ENCODE peak calls at places on chromosomes 6 and 20, in eight cellular contexts. G is fibroblast of mammary gland, P is psoas muscle, H is AG09309, U is astrocyte, D is type B pancreatic cell, L is coronary artery, C is progenitor cell of endocrine pancreas. M is an unnamed sample.
A peak's percentile ranks its signal among the peaks of the same experiment; 100 is the strongest.

GRCh38 chr6:88982720-88983119 is 19.3 kb upstream of the RNGTT start:
- DNase-seq in D (no peak), C (no peak), U (peak; percentile 79), G (peak; percentile 94), P (peak; percentile 37), H (peak; percentile 72), L (no peak), M (peak; percentile 65)

GRCh38 chr6:155894262-155894661 is 438.6 kb upstream of the NOX3 start:
- DNase-seq in G (no peak), D (no peak), P (no peak), H (no peak), U (no peak), C (no peak), L (no peak), M (no peak)

GRCh38 chr20:36654506-36654905 is 8.5 kb upstream of the SLA2 start:
- DNase-seq in H (no peak), L (no peak), D (no peak), U (no peak), G (no peak), P (no peak), C (no peak), M (no peak)

GRCh38 chr20:36062799-36063198 is 91.7 kb upstream of the EPB41L1 start:
- DNase-seq in G (peak; percentile 50), L (no peak), D (no peak), H (no peak), U (no peak), C (no peak), P (no peak), M (no peak)

GRCh38 chr6:142757827-142758226 is 187.1 kb downstream of the HIVEP2 start:
- DNase-seq in L (no peak), P (no peak), G (no peak), C (no peak), H (no peak), U (no peak), D (no peak), M (no peak)

GRCh38 chr20:44736170-44737021 is 9.3 kb upstream of the KCNK15 start:
- DNase-seq in L (no peak), P (no peak), H (no peak), D (no peak), G (peak; percentile 94), U (peak; percentile 70), C (no peak), M (peak; percentile 39)

GRCh38 chr6:2132416-2132815 is 113.0 kb downstream of the GMDS start:
- DNase-seq in D (no peak), G (peak; percentile 27), H (no peak), L (no peak), C (no peak), U (peak; percentile 26), P (no peak), M (no peak)

GRCh38 chr6:133817460-133818047 is 71.4 kb upstream of the TCF21 start:
- DNase-seq in D (no peak), G (no peak), C (peak; percentile 11), H (no peak), P (no peak), U (no peak), L (no peak), M (no peak)

GRCh38 chr6:34112102-34112501 is 33.8 kb downstream of the GRM4 start:
- DNase-seq in C (no peak), G (no peak), D (no peak), H (no peak), U (no peak), L (no peak), P (no peak), M (no peak)

GRCh38 chr6:22368794-22369193 is 72.0 kb upstream of the PRL start:
- DNase-seq in P (no peak), C (no peak), U (peak; percentile 36), L (no peak), D (no peak), H (no peak), G (no peak), M (no peak)

GRCh38 chr6:56668158-56668557 is 25.5 kb upstream of the DST start:
- DNase-seq in D (no peak), L (no peak), C (no peak), P (no peak), H (no peak), U (no peak), G (no peak), M (no peak)

GRCh38 chr6:56669585-56669984 is 26.9 kb upstream of the DST start:
- DNase-seq in G (no peak), L (no peak), D (no peak), U (no peak), H (no peak), P (no peak), C (no peak), M (no peak)

GRCh38 chr6:56669041-56669440 is 26.4 kb upstream of the DST start:
- DNase-seq in P (no peak), H (no peak), C (no peak), G (no peak), U (no peak), L (no peak), D (no peak), M (no peak)

GRCh38 chr6:56671651-56672461 is 29.2 kb upstream of the DST start:
- DNase-seq in D (no peak), U (peak; percentile 32), C (no peak), G (peak; percentile 33), H (no peak), P (peak; percentile 39), L (peak; percentile 72), M (no peak)

GRCh38 chr6:56671160-56671559 is 28.5 kb upstream of the DST start:
- DNase-seq in G (no peak), P (no peak), L (no peak), D (no peak), U (no peak), C (no peak), H (no peak), M (no peak)
- TF ChIP-seq CTCF in G (no peak), P (no peak), L (no peak), D (no peak), U (no peak), C (no peak), H (no peak), M (no peak)

GRCh38 chr6:3411967-3412778 is 44.7 kb downstream of the SLC22A23 start:
- DNase-seq in D (no peak), P (no peak), L (no peak), C (no peak), U (no peak), G (no peak), H (no peak), M (no peak)
- TF ChIP-seq CTCF in D (no peak), P (no peak), L (no peak), C (no peak), U (no peak), G (no peak), H (no peak), M (no peak)

GRCh38 chr20:39070484-39071231 is 108.5 kb downstream of the DHX35 start:
- DNase-seq in L (no peak), C (no peak), U (peak; percentile 54), P (no peak), H (peak; percentile 46), G (peak; percentile 63), D (no peak), M (peak; percentile 20)

GRCh38 chr20:39067526-39068216 is 105.5 kb downstream of the DHX35 start:
- DNase-seq in D (no peak), C (no peak), H (no peak), U (peak; percentile 10), L (no peak), P (no peak), G (peak; percentile 88), M (no peak)

GRCh38 chr20:39072132-39072531 is 110.0 kb downstream of the DHX35 start:
- DNase-seq in L (no peak), H (no peak), P (no peak), D (no peak), G (no peak), C (no peak), U (no peak), M (no peak)

GRCh38 chr20:39069976-39070375 is 107.8 kb downstream of the DHX35 start:
- DNase-seq in G (peak; percentile 7), P (no peak), L (no peak), H (no peak), U (no peak), D (no peak), C (no peak), M (no peak)

GRCh38 chr20:39066464-39066863 is 104.3 kb downstream of the DHX35 start:
- DNase-seq in P (no peak), D (no peak), U (no peak), L (no peak), G (no peak), C (peak; percentile 31), H (no peak), M (no peak)
- TF ChIP-seq CTCF in P (no peak), D (peak; percentile 66), U (no peak), L (no peak), G (no peak), C (peak; percentile 55), H (no peak), M (no peak)

DNA sequence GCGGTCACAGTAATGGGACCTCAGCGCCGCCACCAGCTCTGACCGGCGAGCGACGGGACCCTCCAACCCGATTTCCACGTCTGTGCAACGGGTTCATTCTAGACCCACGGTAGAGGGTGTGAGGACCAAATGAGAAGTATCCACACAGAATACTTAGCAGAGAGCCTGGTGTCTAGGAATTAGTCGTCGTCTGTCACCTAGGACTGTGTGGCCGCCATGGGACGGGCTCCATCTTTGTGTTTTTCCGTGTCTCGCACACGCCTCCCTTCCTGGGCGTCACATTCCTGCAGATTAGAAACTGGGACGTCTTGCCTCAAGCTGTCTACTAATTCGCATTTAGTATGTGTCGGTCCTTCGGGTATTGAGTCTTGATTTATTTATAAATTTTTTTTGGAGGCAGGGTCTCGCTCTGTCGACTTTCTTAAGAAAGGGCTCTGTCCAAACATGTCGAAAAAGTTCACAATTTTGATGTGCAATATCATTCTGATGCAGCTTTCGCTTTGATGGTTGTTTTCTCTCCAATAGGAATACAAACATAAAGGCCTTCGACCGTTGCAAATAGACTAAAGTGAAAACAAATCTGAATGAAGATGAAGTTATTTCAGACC is 562 bp downstream of the MGME1 start:
- DNase-seq in H (no peak), U (no peak), C (no peak), G (no peak), D (no peak), L (no peak), P (peak; percentile 40), M (no peak)
- TF ChIP-seq CTCF in H (no peak), U (no peak), C (no peak), G (no peak), D (no peak), L (no peak), P (no peak), M (no peak)

DNA sequence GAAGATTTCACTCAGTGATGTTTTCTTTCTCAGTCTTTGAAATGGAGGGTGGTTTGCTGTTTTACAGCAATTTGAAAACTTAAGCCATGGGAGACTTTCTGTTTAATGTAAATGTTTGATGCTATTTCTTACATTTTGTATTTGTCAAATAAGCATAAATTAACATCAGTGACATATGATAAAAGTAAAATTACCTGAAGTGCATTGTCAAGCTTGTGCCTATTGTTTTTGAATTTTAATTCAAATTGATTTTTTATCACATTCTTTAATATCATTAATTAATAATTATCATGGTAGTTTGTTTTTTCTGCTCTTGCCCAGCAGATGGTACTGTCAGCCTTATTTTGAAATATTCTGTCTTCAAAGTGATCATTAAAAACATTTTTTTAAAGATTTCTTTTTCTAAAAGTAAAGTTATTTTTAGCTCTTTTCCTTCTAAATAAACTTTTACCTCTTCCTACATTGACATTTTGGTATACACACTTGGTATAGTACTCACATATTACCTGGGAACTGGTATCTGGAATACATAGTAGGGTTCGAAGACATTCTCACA is 29.1 kb downstream of the L3MBTL3 start:
- DNase-seq in H (no peak), L (no peak), D (no peak), U (no peak), P (no peak), G (no peak), C (no peak), M (no peak)
- TF ChIP-seq CTCF in H (no peak), L (no peak), D (no peak), U (no peak), P (no peak), G (no peak), C (no peak), M (peak; percentile 6)